ENCODE peak calls at places on chromosome X, in seven cellular contexts. O is fibroblast of mammary gland, I is GM06990, C is nephron progenitor cell, D is AG09319, U is mammary epithelial cell, T is GM13976. S is an unnamed sample.

GRCh38 chrX:37871626-37872302 is 24.4 kb upstream of the DYNLT3 start:
- DNase-seq in O (peak), I (no peak), C (no peak), D (peak), U (peak), T (no peak), S (no peak)

GRCh38 chrX:34365482-34365881 is 233.4 kb upstream of the FAM47A start:
- DNase-seq in O (peak), I (no peak), C (peak), D (no peak), U (peak), T (no peak), S (no peak)

GRCh38 chrX:13216139-13216538 is 103.7 kb downstream of the ATXN3L start:
- DNase-seq in O (peak), I (no peak), C (no peak), D (no peak), U (no peak), T (no peak), S (no peak)

GRCh38 chrX:142186103-142186502 is 19.0 kb downstream of the MAGEC2 start:
- DNase-seq in O (no peak), I (no peak), C (no peak), D (no peak), U (no peak), T (no peak), S (no peak)

GRCh38 chrX:120310861-120311631 is at the start of gene TMEM255A:
- DNase-seq in O (no peak), I (no peak), C (peak), D (no peak), U (no peak), T (peak), S (peak)

GRCh38 chrX:39729834-39730670 is 367.7 kb downstream of the BCOR start:
- DNase-seq in O (no peak), I (no peak), C (peak), D (no peak), U (no peak), T (no peak), S (no peak)

GRCh38 chrX:2714551-2714950 is 23.5 kb downstream of the CD99 start:
- DNase-seq in O (no peak), I (no peak), C (no peak), D (no peak), U (no peak), T (no peak), S (no peak)

GRCh38 chrX:109472939-109473713 is 8.8 kb downstream of the GUCY2F start:
- DNase-seq in O (peak), I (no peak), C (peak), D (no peak), U (peak), T (peak), S (no peak)

GRCh38 chrX:1466232-1466661 is 13.5 kb upstream of the ASMTL start:
- DNase-seq in O (no peak), I (no peak), C (no peak), D (no peak), U (no peak), T (no peak), S (no peak)

GRCh38 chrX:124747295-124747694 is 400.9 kb downstream of the SH2D1A start:
- DNase-seq in O (no peak), I (no peak), C (no peak), D (no peak), U (no peak), T (no peak), S (no peak)

GRCh38 chrX:103953353-103953752 is 9.1 kb upstream of the TMSB15B start:
- DNase-seq in O (no peak), I (no peak), C (no peak), D (no peak), U (no peak), T (no peak), S (no peak)

GRCh38 chrX:8289523-8289922 is 118.5 kb upstream of the VCX2 start:
- DNase-seq in O (peak), I (no peak), C (no peak), D (no peak), U (peak), T (no peak), S (no peak)

GRCh38 chrX:88135735-88136134 is 611.3 kb upstream of the CPXCR1 start:
- DNase-seq in O (peak), I (no peak), C (no peak), D (no peak), U (no peak), T (no peak), S (no peak)

GRCh38 chrX:152646961-152647360 is 9.3 kb downstream of the GABRQ start:
- DNase-seq in O (no peak), I (no peak), C (no peak), D (no peak), U (no peak), T (no peak), S (no peak)

GRCh38 chrX:15206306-15206705 is 63.6 kb downstream of the ASB9 start:
- DNase-seq in O (no peak), I (no peak), C (no peak), D (no peak), U (no peak), T (no peak), S (no peak)

GRCh38 chrX:40646489-40647306 is 663 bp downstream of the CXorf38 start:
- DNase-seq in O (peak), I (peak), C (peak), D (no peak), U (peak), T (peak), S (peak)

GRCh38 chrX:72358313-72358712 is 52.6 kb upstream of the CITED1 start:
- DNase-seq in O (peak), I (no peak), C (no peak), D (no peak), U (peak), T (no peak), S (no peak)

GRCh38 chrX:78066110-78066509 is 37.9 kb upstream of the PGK1 start:
- DNase-seq in O (peak), I (no peak), C (no peak), D (no peak), U (no peak), T (no peak), S (no peak)

GRCh38 chrX:48076343-48076742 is 4.9 kb upstream of the ZNF630 start:
- DNase-seq in O (no peak), I (peak), C (no peak), D (no peak), U (no peak), T (no peak), S (no peak)

GRCh38 chrX:13938053-13938765 is 91.5 kb downstream of the GEMIN8 start:
- DNase-seq in O (no peak), I (peak), C (peak), D (no peak), U (no peak), T (peak), S (no peak)

GRCh38 chrX:10591363-10592036 is 28.9 kb downstream of the MID1 start:
- DNase-seq in O (no peak), I (no peak), C (no peak), D (no peak), U (no peak), T (no peak), S (no peak)

GRCh38 chrX:45632506-45632905 is 431.8 kb upstream of the DIPK2B start:
- DNase-seq in O (no peak), I (no peak), C (no peak), D (no peak), U (no peak), T (no peak), S (no peak)
- TF ChIP-seq CTCF in O (no peak), I (peak), C (no peak), D (no peak), U (peak), T (no peak), S (no peak)

DNA sequence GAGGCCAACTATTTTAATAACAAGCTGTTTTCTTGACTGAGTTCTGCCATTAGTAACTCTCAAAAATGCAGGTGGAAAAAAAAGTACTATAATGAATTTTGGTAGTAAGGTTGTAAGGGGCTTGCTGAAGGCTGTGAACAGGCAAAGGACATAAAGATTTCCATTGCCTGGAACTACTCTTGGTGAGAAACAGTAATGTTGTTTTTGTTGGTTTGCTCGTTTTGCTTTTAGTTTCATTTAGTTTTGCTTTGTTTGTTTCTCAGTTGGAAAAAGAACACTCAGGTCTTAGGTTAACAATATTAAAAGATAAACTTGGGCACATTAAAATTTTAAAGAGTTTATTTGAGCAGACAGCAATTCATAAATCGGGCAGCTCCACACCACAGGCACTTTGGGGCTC is 824.5 kb upstream of the HTR2C start:
- DNase-seq in O (no peak), I (no peak), C (no peak), D (no peak), U (no peak), T (no peak), S (no peak)
- TF ChIP-seq CTCF in O (no peak), I (no peak), C (no peak), D (no peak), U (no peak), T (no peak), S (no peak)

DNA sequence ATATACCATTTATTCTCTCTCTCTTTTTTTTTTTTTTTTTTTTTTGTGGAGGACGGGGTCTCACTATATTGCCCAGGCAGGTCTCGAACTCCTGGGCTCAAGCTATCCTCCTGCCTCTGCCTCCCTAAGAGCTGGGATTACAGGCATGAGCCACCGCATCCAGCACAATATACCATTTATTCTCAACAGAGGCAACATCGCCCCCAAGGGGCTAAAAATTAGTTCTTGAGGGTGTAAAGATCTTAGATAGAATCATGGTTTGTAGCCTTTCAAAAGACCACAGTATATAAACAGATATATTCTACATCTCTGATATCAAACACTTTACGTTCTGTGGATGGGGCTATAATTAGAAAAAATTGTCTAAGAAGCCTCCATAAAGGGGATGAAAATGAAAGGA is 39.8 kb upstream of the TCEAL2 start:
- DNase-seq in O (no peak), I (no peak), C (no peak), D (no peak), U (no peak), T (no peak), S (no peak)
- TF ChIP-seq CTCF in O (no peak), I (peak), C (no peak), D (no peak), U (no peak), T (no peak), S (no peak)

GRCh38 chrX:31006027-31006426 is 65.8 kb downstream of the FTHL17 start:
- DNase-seq in O (no peak), I (no peak), C (no peak), D (no peak), U (no peak), T (no peak), S (no peak)
- TF ChIP-seq CTCF in O (no peak), I (no peak), C (no peak), D (no peak), U (no peak), T (no peak), S (no peak)

DNA sequence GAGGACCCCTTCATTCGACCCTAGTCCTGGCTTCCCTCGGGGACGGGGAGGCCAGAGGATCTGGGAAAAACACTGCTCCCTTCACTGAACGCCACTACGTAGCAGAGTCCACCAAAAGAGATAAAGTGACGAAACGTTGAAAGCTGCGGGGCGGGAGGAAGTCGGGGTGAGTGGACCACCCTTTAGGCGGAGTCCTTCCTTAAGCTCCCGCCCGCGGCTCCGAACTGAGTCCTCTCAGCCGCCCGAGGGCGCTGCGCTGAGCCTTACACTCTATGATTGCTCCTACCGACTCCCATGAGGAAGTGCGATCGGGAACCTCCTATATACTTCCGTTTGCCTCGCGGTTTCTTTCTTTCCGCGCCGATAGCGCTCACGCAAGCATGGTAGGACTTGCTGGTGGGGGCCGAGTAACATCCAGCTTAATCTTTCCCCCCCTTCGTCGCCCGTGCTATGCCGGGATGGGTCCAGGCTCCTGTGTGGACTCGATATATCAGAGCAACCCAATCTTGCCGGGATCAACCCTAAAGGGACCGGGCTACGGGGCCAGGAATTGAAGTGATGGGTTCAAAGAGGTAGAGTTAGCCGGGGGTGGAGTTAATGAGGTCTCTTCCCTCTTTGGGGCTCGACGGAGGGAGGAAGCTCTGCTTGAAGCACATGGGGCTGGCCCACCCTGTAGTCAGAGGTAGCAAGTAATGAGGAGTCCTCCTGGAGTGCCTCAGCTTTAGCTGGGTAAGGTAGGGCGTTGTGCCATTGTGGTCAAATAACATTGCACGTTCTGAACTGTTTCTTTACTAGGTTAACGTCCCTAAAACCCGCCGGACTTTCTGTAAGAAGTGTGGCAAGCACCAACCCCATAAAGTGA is at the start of gene RPL36A:
- DNase-seq in O (peak), I (peak), C (peak), D (peak), U (peak), T (peak), S (peak)
- TF ChIP-seq CTCF in O (peak), I (peak), C (peak), D (peak), U (peak), T (peak), S (peak)

GRCh38 chrX:133048751-133049150 is 48.2 kb downstream of the USP26 start:
- DNase-seq in O (no peak), I (no peak), C (no peak), D (no peak), U (no peak), T (no peak), S (no peak)

GRCh38 chrX:133042260-133042659 is 54.6 kb downstream of the USP26 start:
- DNase-seq in O (no peak), I (no peak), C (no peak), D (no peak), U (no peak), T (no peak), S (no peak)

GRCh38 chrX:133046601-133047000 is 50.3 kb downstream of the USP26 start:
- DNase-seq in O (no peak), I (no peak), C (no peak), D (no peak), U (no peak), T (no peak), S (no peak)

DNA sequence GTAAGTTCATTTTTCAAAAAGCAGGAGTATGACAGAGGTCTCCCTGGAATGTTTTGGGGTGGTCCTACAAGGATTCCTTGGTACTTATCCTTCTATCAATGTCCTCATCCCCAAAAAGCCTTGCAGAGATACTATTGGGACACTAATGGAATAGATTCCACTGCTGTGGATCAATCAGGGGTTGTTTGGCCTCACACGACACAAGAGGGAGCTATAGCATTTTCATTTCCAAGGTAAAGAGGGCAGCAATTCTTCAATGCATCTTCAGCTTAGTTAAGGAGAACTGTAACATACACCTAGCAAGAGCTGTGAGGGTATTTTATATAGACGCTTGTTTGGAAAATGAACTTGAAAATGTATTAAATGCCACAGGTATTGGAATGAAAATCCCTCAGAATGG is 50.9 kb downstream of the USP26 start:
- DNase-seq in O (peak), I (no peak), C (no peak), D (no peak), U (peak), T (no peak), S (no peak)
- TF ChIP-seq CTCF in O (peak), I (no peak), C (peak), D (no peak), U (peak), T (no peak), S (no peak)

GRCh38 chrX:22135171-22135711 is 103.1 kb downstream of the PHEX start:
- DNase-seq in O (peak), I (no peak), C (no peak), D (no peak), U (peak), T (no peak), S (no peak)

GRCh38 chrX:22136711-22137110 is 104.6 kb downstream of the PHEX start:
- DNase-seq in O (peak), I (no peak), C (no peak), D (no peak), U (no peak), T (no peak), S (no peak)

GRCh38 chrX:22134681-22135080 is 102.6 kb downstream of the PHEX start:
- DNase-seq in O (peak), I (no peak), C (no peak), D (no peak), U (peak), T (no peak), S (no peak)

GRCh38 chrX:22141061-22141460 is 108.9 kb downstream of the PHEX start:
- DNase-seq in O (peak), I (no peak), C (no peak), D (no peak), U (peak), T (no peak), S (no peak)

GRCh38 chrX:22135994-22136684 is 104.0 kb downstream of the PHEX start:
- DNase-seq in O (peak), I (no peak), C (peak), D (no peak), U (peak), T (peak), S (no peak)
- TF ChIP-seq CTCF in O (peak), I (peak), C (peak), D (peak), U (peak), T (peak), S (no peak)

GRCh38 chrX:133928365-133928764 is 57.0 kb downstream of the GPC3 start:
- DNase-seq in O (no peak), I (no peak), C (no peak), D (no peak), U (no peak), T (no peak), S (no peak)

GRCh38 chrX:133929836-133930464 is 55.4 kb downstream of the GPC3 start:
- DNase-seq in O (no peak), I (no peak), C (no peak), D (no peak), U (peak), T (no peak), S (no peak)

GRCh38 chrX:133926099-133926498 is 59.3 kb downstream of the GPC3 start:
- DNase-seq in O (no peak), I (no peak), C (no peak), D (no peak), U (no peak), T (no peak), S (no peak)

GRCh38 chrX:133924548-133924947 is 60.8 kb downstream of the GPC3 start:
- DNase-seq in O (no peak), I (no peak), C (no peak), D (no peak), U (no peak), T (no peak), S (no peak)

DNA sequence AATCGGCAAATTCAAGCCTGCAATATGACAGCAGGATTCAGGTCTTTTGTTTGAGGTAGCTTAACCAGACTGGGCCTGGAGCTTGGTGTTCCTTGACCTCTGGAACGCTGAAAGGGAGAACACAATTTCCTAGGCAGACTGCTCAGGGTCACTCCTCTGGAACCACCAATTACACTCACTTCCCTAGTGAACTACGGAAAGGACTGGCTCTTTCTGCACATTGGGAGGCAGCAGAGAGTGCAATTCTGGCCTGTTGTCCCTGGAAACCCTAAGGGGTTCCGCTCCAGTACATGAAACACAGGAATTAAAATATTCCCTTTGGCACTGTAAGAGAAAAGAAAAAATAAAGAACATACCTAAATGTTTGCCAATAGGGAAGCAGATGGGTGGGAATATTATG is 58.6 kb downstream of the GPC3 start:
- DNase-seq in O (no peak), I (no peak), C (no peak), D (no peak), U (no peak), T (no peak), S (no peak)
- TF ChIP-seq CTCF in O (no peak), I (no peak), C (no peak), D (no peak), U (no peak), T (no peak), S (no peak)

DNA sequence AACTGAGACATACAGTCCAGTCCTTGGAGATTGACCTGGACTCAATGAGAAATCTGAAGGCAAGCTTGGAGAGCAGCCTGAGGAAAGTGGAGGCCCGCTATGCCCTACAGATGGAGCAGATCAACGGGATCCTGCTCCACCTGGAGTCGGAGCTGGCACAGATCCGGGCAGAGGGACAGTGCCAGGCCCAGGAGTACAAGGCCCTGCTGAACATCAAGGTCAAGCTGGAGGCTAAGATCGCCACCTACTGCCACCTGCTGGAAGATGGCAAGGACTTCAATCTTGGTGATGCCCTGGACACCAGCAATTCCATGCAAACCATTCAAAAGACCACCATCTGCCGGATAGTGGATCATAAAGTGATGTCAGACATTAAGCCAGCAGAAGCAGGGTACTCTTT is 20.4 kb upstream of the FRMPD3 start:
- DNase-seq in O (peak), I (no peak), C (peak), D (no peak), U (no peak), T (no peak), S (no peak)
- TF ChIP-seq CTCF in O (peak), I (peak), C (peak), D (peak), U (peak), T (peak), S (no peak)

GRCh38 chrX:49177338-49177833 is 5.7 kb downstream of the PLP2 start:
- DNase-seq in O (no peak), I (no peak), C (no peak), D (no peak), U (peak), T (no peak), S (no peak)
- TF ChIP-seq CTCF in O (no peak), I (peak), C (no peak), D (no peak), U (peak), T (no peak), S (no peak)

S was measured in ovary.